ENCODE peak calls at places on chromosome 17, in six cellular contexts. T is AG09309, M is brain microvascular endothelial cell, V is globus pallidus, H is EL, J is T-helper 1 cell. P is an unnamed sample.

GRCh38 chr17:77383613-77384608 is 243.1 kb downstream of the SEC14L1 start:
- DNase-seq in T (no peak), M (no peak), V (no peak), H (no peak), J (no peak), P (no peak)

GRCh38 chr17:50918933-50919296 is 52.8 kb upstream of the TOB1 start:
- DNase-seq in T (no peak), M (no peak), V (peak; percentile 34), H (peak; percentile 25), J (no peak), P (no peak)

GRCh38 chr17:77924757-77925336 is 33.7 kb upstream of the TNRC6C start:
- DNase-seq in T (no peak), M (peak; percentile 7), V (peak; percentile 73), H (no peak), J (no peak), P (no peak)

GRCh38 chr17:9768381-9768934 is 22.9 kb downstream of the DHRS7C start:
- DNase-seq in T (no peak), M (no peak), V (peak; percentile 18), H (peak; percentile 31), J (no peak), P (no peak)

GRCh38 chr17:81712468-81713003 is 452 bp downstream of the SLC25A10 start:
- DNase-seq in T (no peak), M (no peak), V (no peak), H (peak; percentile 45), J (no peak), P (no peak)

GRCh38 chr17:43917348-43918025 is 10.2 kb upstream of the MPP2 start:
- DNase-seq in T (no peak), M (peak; percentile 11), V (peak; percentile 33), H (no peak), J (peak; percentile 26), P (no peak)

GRCh38 chr17:21278304-21279197 is 6.0 kb upstream of the MAP2K3 start:
- DNase-seq in T (no peak), M (no peak), V (no peak), H (no peak), J (peak; percentile 33), P (no peak)

GRCh38 chr17:69357701-69358100 is 30.8 kb upstream of the ABCA5 start:
- DNase-seq in T (no peak), M (no peak), V (no peak), H (peak; percentile 1), J (no peak), P (no peak)

GRCh38 chr17:7703584-7704574 is 1.1 kb upstream of the EFNB3 start:
- DNase-seq in T (no peak), M (peak; percentile 38), V (no peak), H (no peak), J (no peak), P (no peak)

GRCh38 chr17:77781536-77781935 is 177.0 kb upstream of the TNRC6C start:
- DNase-seq in T (no peak), M (no peak), V (no peak), H (no peak), J (no peak), P (no peak)

GRCh38 chr17:9924735-9925191 is 19.7 kb upstream of the RCVRN start:
- DNase-seq in T (peak; percentile 20), M (peak; percentile 49), V (peak; percentile 74), H (peak; percentile 66), J (no peak), P (peak; percentile 34)

GRCh38 chr17:278055-279028 is 74.3 kb downstream of the RPH3AL start:
- DNase-seq in T (no peak), M (no peak), V (no peak), H (no peak), J (no peak), P (no peak)

GRCh38 chr17:17759164-17759563 is 77.6 kb downstream of the SREBF1 start:
- DNase-seq in T (no peak), M (no peak), V (no peak), H (no peak), J (no peak), P (no peak)

GRCh38 chr17:21252289-21252874 is 828 bp downstream of the NATD1 start:
- DNase-seq in T (no peak), M (no peak), V (no peak), H (no peak), J (no peak), P (peak; percentile 29)

GRCh38 chr17:59361386-59361785 is 29.9 kb downstream of the YPEL2 start:
- DNase-seq in T (peak; percentile 91), M (peak; percentile 94), V (no peak), H (peak; percentile 96), J (no peak), P (no peak)

GRCh38 chr17:81831957-81832607 is 1.0 kb downstream of the MCRIP1 start:
- DNase-seq in T (no peak), M (peak; percentile 10), V (no peak), H (peak; percentile 67), J (peak; percentile 32), P (peak; percentile 35)

GRCh38 chr17:8153550-8153956 is 1.3 kb upstream of the PER1 start:
- DNase-seq in T (peak; percentile 95), M (peak; percentile 94), V (peak; percentile 78), H (peak; percentile 95), J (no peak), P (peak; percentile 24)

GRCh38 chr17:75636381-75637142 is 3.3 kb downstream of the SMIM5 start:
- DNase-seq in T (no peak), M (no peak), V (no peak), H (no peak), J (no peak), P (no peak)

GRCh38 chr17:79393358-79394038 is 217.4 kb downstream of the RBFOX3 start:
- DNase-seq in T (no peak), M (peak; percentile 61), V (peak; percentile 54), H (peak; percentile 54), J (peak; percentile 49), P (peak; percentile 86)

GRCh38 chr17:22411185-22411784 is 719.0 kb downstream of the KCNJ18 start:
- DNase-seq in T (no peak), M (no peak), V (no peak), H (no peak), J (no peak), P (no peak)

GRCh38 chr17:58316260-58316960 is 12.2 kb downstream of the TSPOAP1 start:
- DNase-seq in T (no peak), M (no peak), V (no peak), H (no peak), J (no peak), P (no peak)

GRCh38 chr17:76820039-76820438 is 48.2 kb upstream of the MGAT5B start:
- DNase-seq in T (no peak), M (no peak), V (no peak), H (no peak), J (no peak), P (no peak)

GRCh38 chr17:45319239-45319703 is 2.5 kb upstream of the MAP3K14 start:
- DNase-seq in T (no peak), M (peak; percentile 45), V (no peak), H (peak; percentile 73), J (no peak), P (no peak)

GRCh38 chr17:80848449-80849102 is 143.1 kb upstream of the CHMP6 start:
- DNase-seq in T (no peak), M (no peak), V (no peak), H (no peak), J (no peak), P (no peak)

GRCh38 chr17:74153821-74154430 is 49.6 kb upstream of the RPL38 start:
- DNase-seq in T (no peak), M (no peak), V (no peak), H (no peak), J (no peak), P (no peak)

GRCh38 chr17:49445561-49445960 is 30.9 kb upstream of the PHB1 start:
- DNase-seq in T (no peak), M (no peak), V (no peak), H (no peak), J (no peak), P (no peak)

GRCh38 chr17:65328567-65328966 is 191.4 kb downstream of the RGS9 start:
- DNase-seq in T (no peak), M (no peak), V (no peak), H (no peak), J (no peak), P (no peak)

GRCh38 chr17:9079461-9080103 is 58.3 kb downstream of the NTN1 start:
- DNase-seq in T (no peak), M (no peak), V (no peak), H (no peak), J (no peak), P (no peak)

GRCh38 chr17:31431795-31432658 is 40.6 kb downstream of the RAB11FIP4 start:
- DNase-seq in T (no peak), M (no peak), V (no peak), H (no peak), J (no peak), P (no peak)